ENCODE peak calls at places on chromosome 20, in eight cellular contexts. U is WTC11; R is neuronal stem cell; V is stimulated activated CD4-positive, alpha-beta T cell treated with anti-CD3 and anti-CD28 coated beads, Interleukin-2, amount 100 ng/mL, for 48 hours; W is activated CD8-positive, alpha-beta T cell treated with anti-CD3 and anti-CD28 coated beads, Interleukin-2, amount 10 ng/mL, durations not matched to agents 7 days and 5 days; L is endothelial cell; G is AG20443; B is T-helper 9 cell. S is an unnamed sample.

GRCh38 chr20:3168079-3168828 is 5.1 kb downstream of the LZTS3 start:
- DNase-seq in R (no peak), B (no peak), U (peak), W (no peak), G (no peak), V (no peak), L (no peak), S (no peak)

GRCh38 chr20:54662064-54662463 is 186.7 kb downstream of the DOK5 start:
- DNase-seq in V (no peak), B (no peak), W (no peak), U (no peak), R (no peak), G (no peak), L (no peak), S (no peak)

GRCh38 chr20:51036226-51036625 is 13.3 kb upstream of the KCNG1 start:
- DNase-seq in L (no peak), R (no peak), V (no peak), B (no peak), G (no peak), W (no peak), U (no peak), S (peak)

GRCh38 chr20:37946946-37947345 is 44.0 kb downstream of the VSTM2L start:
- DNase-seq in V (no peak), U (no peak), G (no peak), R (no peak), L (no peak), B (no peak), W (no peak), S (no peak)

GRCh38 chr20:37937686-37938085 is 34.8 kb downstream of the VSTM2L start:
- DNase-seq in L (no peak), B (no peak), G (no peak), W (no peak), R (no peak), U (no peak), V (no peak), S (no peak)

GRCh38 chr20:23061713-23062561 is 12.5 kb upstream of the THBD start:
- DNase-seq in R (no peak), V (no peak), L (no peak), W (no peak), U (peak), G (peak), B (no peak), S (peak)

GRCh38 chr20:36573798-36574277 is 441 bp downstream of the TGIF2 start:
- DNase-seq in R (no peak), V (no peak), B (peak), W (peak), U (no peak), L (peak), G (peak), S (peak)

GRCh38 chr20:59794555-59794954 is 138.9 kb downstream of the SYCP2 start:
- DNase-seq in G (no peak), W (no peak), B (no peak), U (no peak), V (no peak), L (no peak), R (no peak), S (no peak)

GRCh38 chr20:51419646-51420045 is 122.9 kb downstream of the NFATC2 start:
- DNase-seq in W (no peak), B (no peak), G (no peak), R (no peak), U (no peak), L (no peak), V (no peak), S (no peak)

GRCh38 chr20:37619496-37619895 is 74.3 kb upstream of the CTNNBL1 start:
- DNase-seq in L (no peak), W (no peak), B (no peak), G (no peak), V (no peak), R (no peak), U (no peak), S (no peak)